ENCODE peak calls at places on chromosomes 1 and 21, in seven cellular contexts. One of them, this sample, is unnamed.

GRCh38 chr1:7247683-7248401 is 462.6 kb downstream of the CAMTA1 start:
- DNase-seq in heart left ventricle: no peak
- DNase-seq in esophagus squamous epithelium: no peak
- DNase-seq in stomach: no peak
- DNase-seq in tibial nerve: no peak
- DNase-seq in right lobe of liver: no peak
- DNase-seq in A549: no peak
- DNase-seq in this sample: no peak

GRCh38 chr21:38956006-38956405 is 150.3 kb downstream of the ETS2 start:
- DNase-seq in heart left ventricle: no peak
- DNase-seq in esophagus squamous epithelium: no peak
- DNase-seq in stomach: no peak
- DNase-seq in tibial nerve: no peak
- DNase-seq in right lobe of liver: no peak
- DNase-seq in A549: no peak
- DNase-seq in this sample: no peak

GRCh38 chr1:156461781-156462647 is 38.6 kb downstream of the MEF2D start:
- DNase-seq in heart left ventricle: no peak
- DNase-seq in esophagus squamous epithelium: no peak
- DNase-seq in stomach: peak; percentile 66
- DNase-seq in tibial nerve: no peak
- DNase-seq in right lobe of liver: no peak
- DNase-seq in A549: no peak
- DNase-seq in this sample: no peak

GRCh38 chr1:22141948-22142314 is 966 bp downstream of the WNT4 start:
- DNase-seq in heart left ventricle: no peak
- DNase-seq in esophagus squamous epithelium: no peak
- DNase-seq in stomach: no peak
- DNase-seq in tibial nerve: no peak
- DNase-seq in right lobe of liver: no peak
- DNase-seq in A549: no peak
- DNase-seq in this sample: no peak

GRCh38 chr21:36337099-36337509 is 17.1 kb downstream of the MORC3 start:
- DNase-seq in heart left ventricle: no peak
- DNase-seq in esophagus squamous epithelium: no peak
- DNase-seq in stomach: no peak
- DNase-seq in tibial nerve: no peak
- DNase-seq in right lobe of liver: no peak
- DNase-seq in A549: peak; percentile 31
- DNase-seq in this sample: no peak

GRCh38 chr1:90851711-90852050 is 134.6 kb upstream of the BARHL2 start:
- DNase-seq in heart left ventricle: no peak
- DNase-seq in esophagus squamous epithelium: no peak
- DNase-seq in stomach: no peak
- DNase-seq in tibial nerve: no peak
- DNase-seq in right lobe of liver: no peak
- DNase-seq in A549: no peak
- DNase-seq in this sample: no peak

GRCh38 chr1:222582099-222582774 is 7.5 kb downstream of the TAF1A start:
- DNase-seq in heart left ventricle: no peak
- DNase-seq in esophagus squamous epithelium: no peak
- DNase-seq in stomach: no peak
- DNase-seq in tibial nerve: no peak
- DNase-seq in right lobe of liver: no peak
- DNase-seq in A549: no peak
- DNase-seq in this sample: no peak

GRCh38 chr1:2584822-2585317 is 1.7 kb upstream of the PRXL2B start:
- DNase-seq in heart left ventricle: no peak
- DNase-seq in esophagus squamous epithelium: no peak
- DNase-seq in stomach: no peak
- DNase-seq in tibial nerve: no peak
- DNase-seq in right lobe of liver: no peak
- DNase-seq in A549: no peak
- DNase-seq in this sample: no peak

GRCh38 chr1:180360333-180361075 is 130.4 kb downstream of the LHX4 start:
- DNase-seq in heart left ventricle: no peak
- DNase-seq in esophagus squamous epithelium: no peak
- DNase-seq in stomach: no peak
- DNase-seq in tibial nerve: no peak
- DNase-seq in right lobe of liver: no peak
- DNase-seq in A549: no peak
- DNase-seq in this sample: no peak

GRCh38 chr1:224357626-224358124 is 996 bp downstream of the CNIH4 start:
- DNase-seq in heart left ventricle: no peak
- DNase-seq in esophagus squamous epithelium: no peak
- DNase-seq in stomach: no peak
- DNase-seq in tibial nerve: no peak
- DNase-seq in right lobe of liver: no peak
- DNase-seq in A549: peak; percentile 41
- DNase-seq in this sample: no peak

GRCh38 chr1:6123083-6123482 is 57.0 kb downstream of the CHD5 start:
- DNase-seq in heart left ventricle: no peak
- DNase-seq in esophagus squamous epithelium: no peak
- DNase-seq in stomach: no peak
- DNase-seq in tibial nerve: no peak
- DNase-seq in right lobe of liver: no peak
- DNase-seq in A549: no peak
- DNase-seq in this sample: no peak

GRCh38 chr1:13725714-13726175 is 25.8 kb downstream of the PRDM2 start:
- DNase-seq in heart left ventricle: no peak
- DNase-seq in esophagus squamous epithelium: no peak
- DNase-seq in stomach: peak; percentile 40
- DNase-seq in tibial nerve: no peak
- DNase-seq in right lobe of liver: no peak
- DNase-seq in A549: peak; percentile 15
- DNase-seq in this sample: no peak

GRCh38 chr1:40385437-40386310 is 12.1 kb downstream of the SMAP2 start:
- DNase-seq in heart left ventricle: no peak
- DNase-seq in esophagus squamous epithelium: no peak
- DNase-seq in stomach: no peak
- DNase-seq in tibial nerve: no peak
- DNase-seq in right lobe of liver: no peak
- DNase-seq in A549: no peak
- DNase-seq in this sample: no peak

GRCh38 chr21:30426732-30427131 is 1.0 kb upstream of the KRTAP13-3 start:
- DNase-seq in heart left ventricle: no peak
- DNase-seq in esophagus squamous epithelium: no peak
- DNase-seq in stomach: no peak
- DNase-seq in tibial nerve: no peak
- DNase-seq in right lobe of liver: no peak
- DNase-seq in A549: no peak
- DNase-seq in this sample: no peak

GRCh38 chr1:71350805-71351204 is 270.0 kb upstream of the ZRANB2 start:
- DNase-seq in heart left ventricle: no peak
- DNase-seq in esophagus squamous epithelium: no peak
- DNase-seq in stomach: no peak
- DNase-seq in tibial nerve: no peak
- DNase-seq in right lobe of liver: no peak
- DNase-seq in A549: no peak
- DNase-seq in this sample: no peak

GRCh38 chr1:84103197-84103992 is 40.7 kb upstream of the PRKACB start:
- DNase-seq in heart left ventricle: peak; percentile 30
- DNase-seq in esophagus squamous epithelium: no peak
- DNase-seq in stomach: no peak
- DNase-seq in tibial nerve: no peak
- DNase-seq in right lobe of liver: no peak
- DNase-seq in A549: peak; percentile 22
- DNase-seq in this sample: peak; percentile 45

GRCh38 chr1:244265507-244265906 is 186.2 kb downstream of the ADSS2 start:
- DNase-seq in heart left ventricle: no peak
- DNase-seq in esophagus squamous epithelium: no peak
- DNase-seq in stomach: no peak
- DNase-seq in tibial nerve: no peak
- DNase-seq in right lobe of liver: no peak
- DNase-seq in A549: no peak
- DNase-seq in this sample: no peak

GRCh38 chr1:230713915-230714764 is at the start of gene AGT:
- DNase-seq in heart left ventricle: peak; percentile 84
- DNase-seq in esophagus squamous epithelium: no peak
- DNase-seq in stomach: peak; percentile 66
- DNase-seq in tibial nerve: peak; percentile 27
- DNase-seq in right lobe of liver: peak; percentile 85
- DNase-seq in A549: no peak
- DNase-seq in this sample: peak; percentile 64

GRCh38 chr1:23810818-23811420 is 10.4 kb upstream of the GALE start:
- DNase-seq in heart left ventricle: peak; percentile 40
- DNase-seq in esophagus squamous epithelium: no peak
- DNase-seq in stomach: peak; percentile 59
- DNase-seq in tibial nerve: no peak
- DNase-seq in right lobe of liver: no peak
- DNase-seq in A549: no peak
- DNase-seq in this sample: no peak

GRCh38 chr1:4960782-4961475 is 306.5 kb downstream of the AJAP1 start:
- DNase-seq in heart left ventricle: no peak
- DNase-seq in esophagus squamous epithelium: no peak
- DNase-seq in stomach: no peak
- DNase-seq in tibial nerve: no peak
- DNase-seq in right lobe of liver: no peak
- DNase-seq in A549: no peak
- DNase-seq in this sample: no peak

GRCh38 chr1:182397653-182398388 is 2.6 kb downstream of the TEDDM1 start:
- DNase-seq in heart left ventricle: no peak
- DNase-seq in esophagus squamous epithelium: no peak
- DNase-seq in stomach: peak; percentile 55
- DNase-seq in tibial nerve: no peak
- DNase-seq in right lobe of liver: no peak
- DNase-seq in A549: no peak
- DNase-seq in this sample: no peak

GRCh38 chr1:237227507-237227906 is 185.5 kb downstream of the RYR2 start:
- DNase-seq in heart left ventricle: no peak
- DNase-seq in esophagus squamous epithelium: no peak
- DNase-seq in stomach: no peak
- DNase-seq in tibial nerve: no peak
- DNase-seq in right lobe of liver: no peak
- DNase-seq in A549: no peak
- DNase-seq in this sample: no peak

GRCh38 chr1:231059566-231060193 is 19.6 kb upstream of the FAM89A start:
- DNase-seq in heart left ventricle: no peak
- DNase-seq in esophagus squamous epithelium: no peak
- DNase-seq in stomach: no peak
- DNase-seq in tibial nerve: no peak
- DNase-seq in right lobe of liver: no peak
- DNase-seq in A549: no peak
- DNase-seq in this sample: no peak

GRCh38 chr1:234478152-234478480 is 863 bp downstream of the TARBP1 start:
- DNase-seq in heart left ventricle: peak; percentile 50
- DNase-seq in esophagus squamous epithelium: peak; percentile 23
- DNase-seq in stomach: peak; percentile 78
- DNase-seq in tibial nerve: no peak
- DNase-seq in right lobe of liver: peak; percentile 79
- DNase-seq in A549: peak; percentile 33
- DNase-seq in this sample: no peak

GRCh38 chr1:78833491-78833890 is 173.0 kb downstream of the ADGRL4 start:
- DNase-seq in heart left ventricle: no peak
- DNase-seq in esophagus squamous epithelium: no peak
- DNase-seq in stomach: no peak
- DNase-seq in tibial nerve: no peak
- DNase-seq in right lobe of liver: no peak
- DNase-seq in A549: no peak
- DNase-seq in this sample: no peak

GRCh38 chr1:230186003-230186863 is 119.2 kb downstream of the GALNT2 start:
- DNase-seq in heart left ventricle: no peak
- DNase-seq in esophagus squamous epithelium: no peak
- DNase-seq in stomach: peak; percentile 69
- DNase-seq in tibial nerve: no peak
- DNase-seq in right lobe of liver: peak; percentile 61
- DNase-seq in A549: peak; percentile 87
- DNase-seq in this sample: no peak

DNA sequence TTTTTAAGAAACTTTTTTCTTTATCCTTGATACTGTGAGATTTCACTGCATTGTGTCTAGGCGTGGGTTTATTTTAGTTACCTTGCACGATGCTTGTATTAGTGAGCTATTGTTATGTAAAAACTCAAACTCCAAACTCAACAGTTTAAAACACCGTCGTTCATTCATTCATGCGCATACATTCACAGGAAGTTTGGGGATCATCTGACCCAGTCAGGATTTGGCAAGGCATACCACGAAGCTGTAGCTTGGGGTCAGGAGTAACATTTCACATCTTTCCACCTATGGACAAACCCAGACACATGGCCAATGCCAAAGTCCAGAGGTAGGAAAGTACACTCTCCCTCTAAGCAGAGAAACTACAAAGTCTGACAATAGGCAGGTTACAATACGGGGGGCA is 324.6 kb upstream of the CHRM3 start:
- DNase-seq in heart left ventricle: no peak
- DNase-seq in esophagus squamous epithelium: no peak
- DNase-seq in stomach: no peak
- DNase-seq in tibial nerve: no peak
- DNase-seq in right lobe of liver: no peak
- DNase-seq in A549: no peak
- DNase-seq in this sample: no peak
- H3K27ac ChIP-seq in heart left ventricle: no peak overlapping the region
- H3K27ac ChIP-seq in esophagus squamous epithelium: no peak overlapping the region
- H3K27ac ChIP-seq in stomach: no peak overlapping the region
- H3K27ac ChIP-seq in tibial nerve: no peak overlapping the region
- H3K27ac ChIP-seq in right lobe of liver: no peak overlapping the region
- H3K27ac ChIP-seq in A549: no peak overlapping the region
- H3K27ac ChIP-seq in this sample: no peak overlapping the region

GRCh38 chr21:40155563-40155962 is 288.3 kb downstream of the PCP4 start:
- DNase-seq in heart left ventricle: no peak
- DNase-seq in esophagus squamous epithelium: no peak
- DNase-seq in stomach: no peak
- DNase-seq in tibial nerve: no peak
- DNase-seq in right lobe of liver: no peak
- DNase-seq in A549: no peak
- DNase-seq in this sample: no peak
- TF ChIP-seq POLR2A in heart left ventricle: no peak
- TF ChIP-seq POLR2A in esophagus squamous epithelium: no peak
- TF ChIP-seq POLR2A in stomach: no peak
- TF ChIP-seq POLR2A in tibial nerve: no peak
- TF ChIP-seq POLR2A in right lobe of liver: no peak
- TF ChIP-seq POLR2A in A549: no peak
- TF ChIP-seq POLR2A in this sample: no peak

GRCh38 chr1:169508432-169509338 is 22.9 kb upstream of the SLC19A2 start:
- DNase-seq in heart left ventricle: no peak
- DNase-seq in esophagus squamous epithelium: no peak
- DNase-seq in stomach: no peak
- DNase-seq in tibial nerve: no peak
- DNase-seq in right lobe of liver: no peak
- DNase-seq in A549: no peak
- DNase-seq in this sample: no peak
- H3K4me3 ChIP-seq in heart left ventricle: no peak overlapping the region
- H3K4me3 ChIP-seq in esophagus squamous epithelium: no peak overlapping the region
- H3K4me3 ChIP-seq in stomach: no peak overlapping the region
- H3K4me3 ChIP-seq in tibial nerve: no peak overlapping the region
- H3K4me3 ChIP-seq in right lobe of liver: no peak overlapping the region
- H3K4me3 ChIP-seq in A549: no peak overlapping the region
- H3K4me3 ChIP-seq in this sample: no peak overlapping the region

GRCh38 chr1:201376107-201376463 is 1.4 kb downstream of the TNNT2 start:
- DNase-seq in heart left ventricle: no peak
- DNase-seq in esophagus squamous epithelium: no peak
- DNase-seq in stomach: no peak
- DNase-seq in tibial nerve: no peak
- DNase-seq in right lobe of liver: no peak
- DNase-seq in A549: no peak
- DNase-seq in this sample: no peak
- H3K27ac ChIP-seq in heart left ventricle: peak overlapping the region; percentile 94
- H3K27ac ChIP-seq in esophagus squamous epithelium: no peak overlapping the region
- H3K27ac ChIP-seq in stomach: no peak overlapping the region
- H3K27ac ChIP-seq in tibial nerve: no peak overlapping the region
- H3K27ac ChIP-seq in right lobe of liver: no peak overlapping the region
- H3K27ac ChIP-seq in A549: no peak overlapping the region
- H3K27ac ChIP-seq in this sample: no peak overlapping the region

GRCh38 chr1:158691907-158692306 is 5.4 kb upstream of the SPTA1 start:
- DNase-seq in heart left ventricle: no peak
- DNase-seq in esophagus squamous epithelium: no peak
- DNase-seq in stomach: no peak
- DNase-seq in tibial nerve: no peak
- DNase-seq in right lobe of liver: no peak
- DNase-seq in A549: no peak
- DNase-seq in this sample: no peak
- TF ChIP-seq POLR2A in heart left ventricle: no peak
- TF ChIP-seq POLR2A in esophagus squamous epithelium: no peak
- TF ChIP-seq POLR2A in stomach: no peak
- TF ChIP-seq POLR2A in tibial nerve: no peak
- TF ChIP-seq POLR2A in right lobe of liver: no peak
- TF ChIP-seq POLR2A in A549: no peak
- TF ChIP-seq POLR2A in this sample: no peak